ENCODE peak calls at places on chromosome 16, in six cellular contexts. A is fibroblast of villous mesenchyme, K is HFF-Myc, E is PC-3, V is cardiac fibroblast, N is SK-N-SH. I is an unnamed sample.

GRCh38 chr16:25141648-25142047 is 30.1 kb downstream of the LCMT1 start:
- DNase-seq in A (no peak), K (no peak), E (no peak), V (peak), N (no peak), I (peak)

GRCh38 chr16:20826039-20826566 is 19.8 kb downstream of the REXO5 start:
- DNase-seq in A (peak), K (no peak), E (no peak), V (peak), N (no peak), I (no peak)

GRCh38 chr16:6125483-6126259 is 1028.1 kb upstream of the EEF2KMT start:
- DNase-seq in A (no peak), K (no peak), E (no peak), V (no peak), N (no peak), I (peak)

GRCh38 chr16:68984467-68984866 is 121.0 kb upstream of the HAS3 start:
- DNase-seq in A (no peak), K (no peak), E (no peak), V (no peak), N (no peak), I (no peak)

GRCh38 chr16:69201787-69202186 is 14.8 kb downstream of the SNTB2 start:
- DNase-seq in A (no peak), K (no peak), E (peak), V (no peak), N (no peak), I (no peak)

GRCh38 chr16:79393564-79393963 is 207.0 kb downstream of the MAF start:
- DNase-seq in A (no peak), K (no peak), E (no peak), V (no peak), N (no peak), I (no peak)

GRCh38 chr16:47359478-47359877 is 101.4 kb downstream of the ITFG1 start:
- DNase-seq in A (no peak), K (no peak), E (no peak), V (no peak), N (no peak), I (no peak)

GRCh38 chr16:23700093-23700492 is 12.9 kb downstream of the ERN2 start:
- DNase-seq in A (no peak), K (no peak), E (no peak), V (no peak), N (no peak), I (no peak)

GRCh38 chr16:72221216-72221995 is 49.5 kb upstream of the PMFBP1 start:
- DNase-seq in A (no peak), K (no peak), E (no peak), V (peak), N (no peak), I (peak)

GRCh38 chr16:30977502-30977901 is 7.5 kb upstream of the HSD3B7 start:
- DNase-seq in A (no peak), K (no peak), E (no peak), V (peak), N (peak), I (no peak)

GRCh38 chr16:17544785-17545184 is 74.0 kb upstream of the XYLT1 start:
- DNase-seq in A (no peak), K (no peak), E (no peak), V (no peak), N (no peak), I (no peak)

GRCh38 chr16:64089697-64090096 is 1032.2 kb downstream of the CDH11 start:
- DNase-seq in A (peak), K (peak), E (peak), V (peak), N (peak), I (peak)

GRCh38 chr16:64791756-64792155 is 330.1 kb downstream of the CDH11 start:
- DNase-seq in A (no peak), K (no peak), E (no peak), V (peak), N (no peak), I (peak)

GRCh38 chr16:81527477-81528178 is 83.0 kb downstream of the CMIP start:
- DNase-seq in A (no peak), K (no peak), E (peak), V (no peak), N (no peak), I (no peak)

GRCh38 chr16:82660078-82660645 is 33.4 kb downstream of the CDH13 start:
- DNase-seq in A (peak), K (no peak), E (no peak), V (peak), N (no peak), I (peak)

GRCh38 chr16:62638964-62639861 is 603.0 kb upstream of the CDH8 start:
- DNase-seq in A (no peak), K (no peak), E (no peak), V (no peak), N (no peak), I (no peak)

GRCh38 chr16:58336332-58337089 is 41.7 kb upstream of the PRSS54 start:
- DNase-seq in A (peak), K (peak), E (peak), V (peak), N (peak), I (peak)

GRCh38 chr16:77111057-77111456 is 79.9 kb upstream of the MON1B start:
- DNase-seq in A (no peak), K (no peak), E (no peak), V (no peak), N (no peak), I (no peak)

GRCh38 chr16:49484454-49484853 is 110.8 kb downstream of the C16orf78 start:
- DNase-seq in A (no peak), K (no peak), E (no peak), V (peak), N (peak), I (no peak)

GRCh38 chr16:77946834-77947233 is 75.5 kb upstream of the CLEC3A start:
- DNase-seq in A (peak), K (no peak), E (no peak), V (no peak), N (peak), I (no peak)

GRCh38 chr16:53067675-53068074 is 12.9 kb downstream of the CHD9 start:
- DNase-seq in A (no peak), K (no peak), E (no peak), V (no peak), N (no peak), I (no peak)
- H3K4me3 ChIP-seq in A (no peak), K (no peak), E (no peak), V (no peak), N (no peak), I (no peak)

GRCh38 chr16:70526403-70526802 is 2.8 kb downstream of the SF3B3 start:
- DNase-seq in A (peak), K (no peak), E (no peak), V (no peak), N (no peak), I (no peak)
- H3K4me3 ChIP-seq in A (peak), K (peak), E (peak), V (no peak), N (peak), I (no peak)

GRCh38 chr16:28537076-28537475 is 1.7 kb downstream of the NUPR1 start:
- DNase-seq in A (no peak), K (no peak), E (no peak), V (no peak), N (no peak), I (no peak)
- H3K4me3 ChIP-seq in A (peak), K (peak), E (no peak), V (peak), N (no peak), I (peak)

DNA sequence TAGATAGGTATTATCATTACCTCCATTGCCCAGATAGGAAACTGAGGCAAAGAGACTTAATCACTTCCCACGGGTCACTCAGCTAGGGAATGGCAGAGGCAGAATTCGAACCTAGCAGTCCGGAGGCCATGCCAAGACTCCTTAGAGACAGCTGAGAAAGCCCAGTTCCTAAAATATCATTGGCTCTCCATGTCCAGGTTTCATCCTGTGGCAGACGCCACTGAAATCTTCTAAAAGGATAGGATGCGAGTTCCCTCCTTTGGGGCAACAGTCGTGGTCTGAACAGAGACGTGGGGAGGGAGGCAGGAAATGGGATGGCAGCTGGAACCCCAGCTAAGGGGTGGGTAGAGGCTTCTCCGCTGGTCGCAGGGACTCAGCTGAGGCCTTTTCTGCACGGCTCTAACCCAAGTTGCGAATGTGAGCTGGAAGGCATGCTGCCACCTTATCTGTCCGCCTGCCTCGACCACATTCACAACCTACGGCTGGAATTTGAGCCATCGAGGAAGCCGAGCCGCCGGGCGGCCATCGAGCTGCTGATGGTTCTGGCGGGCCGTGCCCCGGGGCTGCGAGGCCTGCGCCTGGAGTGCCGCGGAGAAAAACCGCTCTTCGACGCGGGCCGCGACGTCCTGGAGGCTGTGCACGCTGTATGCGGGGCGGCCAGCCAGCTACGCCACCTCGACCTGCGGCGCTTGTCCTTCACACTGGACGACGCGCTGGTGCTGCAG is 1.9 kb upstream of the HSF4 start:
- DNase-seq in A (no peak), K (no peak), E (no peak), V (no peak), N (no peak), I (no peak)
- H3K4me3 ChIP-seq in A (no peak), K (no peak), E (peak), V (no peak), N (no peak), I (no peak)

I was measured in AG10803.